ENCODE peak calls at places on chromosomes 7 and 10, in nine cellular contexts. P is heart right ventricle, B is IMR-90, A is foreskin fibroblast, R is upper lobe of right lung, T is choroid plexus epithelial cell, C is activated B cell treated with CpG ODN at 0.5 μM for 24 hours, U is HL-60, E is endothelial cell. L is an unnamed sample.

GRCh38 chr7:20541615-20542349 is 73.7 kb upstream of the ABCB5 start:
- DNase-seq in P (no peak), B (no peak), A (no peak), R (no peak), T (no peak), C (no peak), U (no peak), E (no peak), L (no peak)

GRCh38 chr7:46725136-46725535 is 804.1 kb upstream of the IGFBP3 start:
- DNase-seq in P (no peak), B (no peak), A (no peak), R (no peak), T (peak), C (no peak), U (no peak), E (no peak), L (no peak)

GRCh38 chr7:96991850-96992623 is 13.3 kb upstream of the DLX6 start:
- DNase-seq in P (no peak), B (no peak), A (no peak), R (no peak), T (no peak), C (no peak), U (no peak), E (no peak), L (no peak)

GRCh38 chr7:19491821-19492452 is 216.9 kb downstream of the POLR1F start:
- DNase-seq in P (no peak), B (peak), A (peak), R (no peak), T (peak), C (no peak), U (no peak), E (no peak), L (no peak)

GRCh38 chr7:101538596-101539459 is 90.3 kb downstream of the MYL10 start:
- DNase-seq in P (peak), B (peak), A (no peak), R (peak), T (peak), C (peak), U (peak), E (peak), L (peak)

GRCh38 chr7:117827861-117828260 is 45.4 kb downstream of the CTTNBP2 start:
- DNase-seq in P (no peak), B (peak), A (peak), R (no peak), T (peak), C (no peak), U (no peak), E (no peak), L (no peak)

GRCh38 chr7:135859548-135859947 is 110.9 kb upstream of the FAM180A start:
- DNase-seq in P (no peak), B (peak), A (peak), R (no peak), T (no peak), C (no peak), U (no peak), E (no peak), L (no peak)

GRCh38 chr7:27031289-27032172 is 64.3 kb downstream of the HOXA1 start:
- DNase-seq in P (no peak), B (peak), A (peak), R (no peak), T (peak), C (no peak), U (peak), E (no peak), L (no peak)

GRCh38 chr10:124640538-124641231 is 103.5 kb downstream of the FAM53B start:
- DNase-seq in P (peak), B (no peak), A (no peak), R (peak), T (no peak), C (no peak), U (peak), E (no peak), L (no peak)

GRCh38 chr10:93554760-93555432 is 11.6 kb upstream of the FFAR4 start:
- DNase-seq in P (peak), B (peak), A (peak), R (peak), T (peak), C (peak), U (peak), E (peak), L (peak)

GRCh38 chr7:73557397-73558257 is at the start of gene BCL7B:
- DNase-seq in P (peak), B (peak), A (peak), R (peak), T (peak), C (peak), U (peak), E (peak), L (no peak)

GRCh38 chr7:145557805-145558204 is 558.8 kb upstream of the CNTNAP2 start:
- DNase-seq in P (no peak), B (no peak), A (no peak), R (no peak), T (no peak), C (no peak), U (no peak), E (no peak), L (no peak)

GRCh38 chr7:42272793-42273665 is 36.0 kb upstream of the GLI3 start:
- DNase-seq in P (no peak), B (peak), A (peak), R (no peak), T (peak), C (no peak), U (no peak), E (no peak), L (no peak)
- TF ChIP-seq CTCF in P (peak), B (peak), A (peak), R (peak), T (peak), C (no peak), U (no peak), E (no peak), L (no peak)

DNA sequence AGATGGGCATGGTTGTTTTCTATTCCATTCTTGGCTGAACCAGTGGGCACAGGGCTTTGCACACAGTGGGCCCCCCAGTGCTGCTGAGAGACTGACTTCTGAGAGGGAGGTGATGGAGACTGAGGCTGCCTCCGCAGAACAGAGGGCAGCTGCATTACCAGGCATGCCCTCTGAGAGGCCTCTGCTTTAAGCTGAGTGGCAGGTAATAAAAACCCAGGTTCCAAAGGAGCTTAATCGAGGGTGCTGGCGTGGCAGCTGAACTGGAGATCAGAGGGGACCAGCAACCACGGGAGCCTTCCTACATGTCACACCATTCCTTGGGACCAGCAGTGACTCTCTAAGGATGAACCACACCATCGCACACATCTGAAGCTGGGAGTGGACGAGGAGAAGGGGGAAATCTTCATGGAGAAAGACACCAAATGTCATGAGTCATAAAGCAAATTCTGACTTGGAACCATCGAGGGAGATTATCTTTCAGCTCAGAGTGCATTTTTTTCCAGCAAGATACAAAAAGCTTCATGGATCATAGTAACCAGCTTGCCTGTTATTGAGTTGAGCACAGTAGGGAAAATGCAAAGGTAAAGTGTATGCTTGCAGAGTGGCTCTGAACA is 24.6 kb downstream of the HIPK2 start:
- DNase-seq in P (no peak), B (peak), A (no peak), R (no peak), T (no peak), C (no peak), U (no peak), E (no peak), L (no peak)
- TF ChIP-seq CTCF in P (peak), B (peak), A (no peak), R (no peak), T (peak), C (no peak), U (no peak), E (no peak), L (no peak)

DNA sequence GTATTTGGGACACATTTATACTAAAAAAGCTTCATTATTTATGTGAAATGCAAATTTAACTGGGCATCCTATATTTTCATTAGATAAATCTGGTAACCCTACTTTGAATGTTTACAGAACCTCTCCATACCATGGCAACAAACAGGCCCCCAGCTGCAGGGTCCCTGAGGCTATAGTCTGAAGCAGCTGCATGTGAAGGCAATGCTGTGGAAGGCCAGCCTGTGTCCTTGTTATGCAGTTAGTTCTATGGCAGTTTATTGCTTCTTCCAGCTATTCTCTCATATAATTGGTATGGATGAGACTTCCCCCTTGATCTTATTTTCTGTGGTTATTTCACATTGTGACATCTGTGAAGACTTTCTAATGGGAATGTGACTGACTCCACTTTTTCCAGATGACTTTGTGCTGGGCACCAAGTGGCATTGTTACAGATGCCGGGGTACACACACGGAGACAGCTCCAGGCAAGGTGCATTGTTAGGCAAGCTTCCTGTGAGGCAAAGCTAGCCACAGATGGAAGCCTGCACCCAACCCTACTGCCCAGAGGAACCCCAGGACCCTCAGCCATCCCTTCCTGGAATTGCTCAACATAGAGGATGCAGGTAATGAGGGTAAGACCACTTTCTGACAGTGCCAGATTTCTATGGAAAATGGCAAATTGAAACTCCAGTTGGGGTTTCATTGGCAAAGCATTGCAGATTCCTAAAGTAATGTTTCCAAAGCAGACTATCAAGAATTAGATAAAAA is 49.6 kb upstream of the ADAM12 start:
- DNase-seq in P (no peak), B (no peak), A (no peak), R (no peak), T (no peak), C (no peak), U (no peak), E (no peak), L (no peak)
- TF ChIP-seq CTCF in P (no peak), B (no peak), A (no peak), R (no peak), T (no peak), C (no peak), U (no peak), E (no peak), L (no peak)

GRCh38 chr7:94591185-94591584 is 64.7 kb downstream of the SGCE start:
- DNase-seq in P (no peak), B (no peak), A (no peak), R (no peak), T (no peak), C (no peak), U (no peak), E (no peak), L (no peak)
- TF ChIP-seq CTCF in P (no peak), B (no peak), A (no peak), R (no peak), T (no peak), C (no peak), U (no peak), E (no peak), L (no peak)

DNA sequence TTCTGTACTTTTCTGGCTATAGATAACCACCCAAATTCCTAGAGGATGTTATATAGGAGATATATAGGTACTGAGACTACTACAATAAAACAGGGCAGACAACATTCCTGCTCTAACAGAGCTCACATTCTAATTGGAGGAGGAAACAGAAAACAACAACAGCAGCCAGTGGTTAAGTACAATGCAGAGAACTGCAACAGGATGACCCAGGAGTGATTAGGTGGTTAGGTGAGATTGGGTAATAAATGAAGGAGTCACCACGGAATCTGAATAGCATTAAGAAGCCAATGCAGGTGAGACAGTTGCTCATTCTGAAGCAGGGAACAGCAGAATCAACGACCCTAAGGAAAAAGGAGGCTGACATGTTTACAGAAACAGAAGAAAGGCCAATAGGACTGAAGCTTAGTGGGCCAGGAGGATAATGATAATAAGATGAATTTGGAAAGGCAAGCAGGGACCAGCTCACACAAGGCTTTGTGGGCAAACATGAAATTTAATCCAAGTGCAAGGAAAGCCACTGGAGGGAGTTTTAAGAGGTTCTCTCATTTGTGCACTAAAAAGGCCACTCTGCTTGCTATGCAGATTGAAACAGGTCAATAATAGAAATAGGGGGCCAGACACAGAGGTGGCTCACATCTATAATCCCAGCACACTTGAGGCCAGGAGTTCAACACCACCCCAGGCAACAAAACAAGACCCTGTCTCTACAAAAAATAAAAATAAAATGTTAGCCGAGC is 16.9 kb upstream of the REEP3 start:
- DNase-seq in P (no peak), B (no peak), A (no peak), R (no peak), T (no peak), C (no peak), U (no peak), E (no peak), L (no peak)
- TF ChIP-seq CTCF in P (no peak), B (no peak), A (no peak), R (no peak), T (peak), C (no peak), U (no peak), E (no peak), L (no peak)

GRCh38 chr10:79502561-79503309 is 9.6 kb upstream of the EIF5AL1 start:
- DNase-seq in P (peak), B (no peak), A (no peak), R (no peak), T (peak), C (no peak), U (no peak), E (peak), L (no peak)
- TF ChIP-seq CTCF in P (peak), B (peak), A (no peak), R (peak), T (peak), C (no peak), U (no peak), E (peak), L (no peak)

GRCh38 chr10:5589071-5589962 is 64.6 kb downstream of the CALML3 start:
- DNase-seq in P (no peak), B (no peak), A (no peak), R (peak), T (no peak), C (no peak), U (no peak), E (no peak), L (no peak)
- TF ChIP-seq CTCF in P (no peak), B (no peak), A (no peak), R (no peak), T (no peak), C (no peak), U (no peak), E (no peak), L (no peak)

GRCh38 chr7:154302380-154302779 is 250.2 kb downstream of the DPP6 start:
- DNase-seq in P (no peak), B (no peak), A (no peak), R (no peak), T (no peak), C (no peak), U (no peak), E (no peak), L (no peak)
- TF ChIP-seq CTCF in P (no peak), B (no peak), A (no peak), R (no peak), T (no peak), C (no peak), U (no peak), E (no peak), L (no peak)

GRCh38 chr7:112500619-112501018 is 19.8 kb downstream of the LSMEM1 start:
- DNase-seq in P (no peak), B (no peak), A (no peak), R (no peak), T (peak), C (no peak), U (no peak), E (no peak), L (no peak)

GRCh38 chr7:112495820-112496462 is 15.2 kb downstream of the LSMEM1 start:
- DNase-seq in P (no peak), B (peak), A (peak), R (no peak), T (peak), C (no peak), U (no peak), E (peak), L (no peak)

GRCh38 chr7:112497481-112497880 is 16.7 kb downstream of the LSMEM1 start:
- DNase-seq in P (no peak), B (no peak), A (no peak), R (no peak), T (peak), C (no peak), U (no peak), E (no peak), L (no peak)

GRCh38 chr7:112492165-112492564 is 11.4 kb downstream of the LSMEM1 start:
- DNase-seq in P (no peak), B (no peak), A (no peak), R (no peak), T (no peak), C (no peak), U (no peak), E (no peak), L (no peak)

DNA sequence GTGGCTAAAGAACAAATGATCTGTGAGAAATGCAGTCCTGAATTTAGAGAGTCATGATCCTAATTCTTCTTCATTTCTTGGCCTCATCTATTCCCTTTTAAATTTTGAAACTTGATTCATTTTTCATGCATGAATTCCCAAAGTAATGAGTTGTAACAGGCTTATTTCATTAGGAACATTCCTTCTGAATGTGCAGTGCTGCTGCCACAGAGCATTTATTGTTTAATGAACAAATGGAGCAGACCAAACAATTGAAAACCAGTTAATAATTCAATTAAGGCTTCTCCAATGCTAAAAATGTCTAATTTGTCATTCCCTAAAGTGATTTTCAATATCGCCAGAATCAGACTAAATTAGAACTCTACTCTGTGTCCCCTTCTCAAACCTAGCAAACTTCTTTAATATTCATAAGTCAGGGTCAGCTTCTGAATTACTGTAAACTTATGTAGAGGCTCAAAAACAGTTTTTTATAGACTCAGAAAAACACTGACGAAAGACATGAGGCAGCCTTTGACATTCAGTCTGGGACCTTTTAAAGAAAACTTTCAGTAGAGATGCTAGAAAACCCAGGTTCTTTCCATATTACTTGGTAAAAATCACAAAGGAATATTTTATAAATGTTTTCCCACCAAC is 14.5 kb downstream of the LSMEM1 start:
- DNase-seq in P (no peak), B (no peak), A (no peak), R (no peak), T (no peak), C (no peak), U (no peak), E (no peak), L (no peak)
- TF ChIP-seq CTCF in P (no peak), B (no peak), A (no peak), R (no peak), T (no peak), C (no peak), U (no peak), E (no peak), L (no peak)

DNA sequence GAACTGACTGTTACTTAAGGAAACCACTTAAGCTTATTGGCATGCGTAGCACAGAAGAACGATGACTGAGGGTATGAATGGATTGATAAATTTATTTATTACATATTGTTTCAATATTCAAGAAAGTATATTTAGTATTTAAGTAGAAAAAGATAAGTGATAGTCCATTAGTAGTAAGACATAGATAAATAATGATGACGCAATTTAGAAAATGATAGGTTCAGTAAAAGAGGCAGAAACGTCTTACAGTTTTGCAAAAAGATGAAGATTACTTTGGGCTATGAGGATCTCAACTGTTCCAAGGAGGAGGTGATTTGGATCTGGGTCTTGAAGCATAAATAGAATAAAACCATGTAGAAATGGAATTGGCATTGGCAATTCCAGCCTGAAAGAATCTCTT is 36.6 kb upstream of the RSU1 start:
- DNase-seq in P (no peak), B (no peak), A (no peak), R (no peak), T (no peak), C (no peak), U (no peak), E (no peak), L (no peak)
- TF ChIP-seq CTCF in P (no peak), B (no peak), A (no peak), R (no peak), T (no peak), C (no peak), U (no peak), E (no peak), L (no peak)

L was measured in omental fat pad.